ENCODE peak calls at places on chromosome 19, in nine cellular contexts. V, R, B, T, M, E, O, Q and H are unnamed samples.

GRCh38 chr19:45515081-45515624 is 7.9 kb downstream of the VASP start:
- DNase-seq in V (peak; percentile 90), R (no peak), B (no peak), T (peak; percentile 65), M (no peak), E (no peak), O (no peak), Q (peak; percentile 57), H (peak; percentile 26)

GRCh38 chr19:11182994-11183393 is 14.4 kb downstream of the KANK2 start:
- DNase-seq in V (no peak), R (no peak), B (no peak), T (no peak), M (no peak), E (no peak), O (no peak), Q (no peak), H (no peak)

GRCh38 chr19:4555657-4556561 is 3.6 kb downstream of the SEMA6B start:
- DNase-seq in V (no peak), R (no peak), B (no peak), T (no peak), M (no peak), E (peak; percentile 65), O (no peak), Q (no peak), H (no peak)

GRCh38 chr19:8592231-8593009 is 15.2 kb upstream of the MYO1F start:
- DNase-seq in V (peak; percentile 94), R (peak; percentile 75), B (no peak), T (peak; percentile 95), M (peak; percentile 85), E (peak; percentile 93), O (peak; percentile 97), Q (no peak), H (peak; percentile 98)

GRCh38 chr19:49570138-49570856 is 10.1 kb downstream of the NOSIP start:
- DNase-seq in V (no peak), R (peak; percentile 91), B (peak; percentile 74), T (peak; percentile 74), M (peak; percentile 74), E (no peak), O (peak; percentile 92), Q (peak; percentile 70), H (peak; percentile 88)

GRCh38 chr19:13051581-13052165 is 51.0 kb downstream of the LYL1 start:
- DNase-seq in V (no peak), R (no peak), B (peak; percentile 29), T (no peak), M (peak; percentile 63), E (peak; percentile 92), O (peak; percentile 34), Q (no peak), H (peak; percentile 27)

GRCh38 chr19:53537523-53538377 is at the start of gene ZNF331:
- DNase-seq in V (peak; percentile 94), R (peak; percentile 85), B (peak; percentile 49), T (peak; percentile 83), M (peak; percentile 85), E (peak; percentile 97), O (peak; percentile 75), Q (peak; percentile 43), H (peak; percentile 91)

GRCh38 chr19:46714523-46715106 is 2.3 kb downstream of the PRKD2 start:
- DNase-seq in V (no peak), R (no peak), B (no peak), T (no peak), M (no peak), E (no peak), O (no peak), Q (peak; percentile 61), H (peak; percentile 84)

GRCh38 chr19:3403489-3404323 is 37.3 kb downstream of the NFIC start:
- DNase-seq in V (peak; percentile 84), R (peak; percentile 96), B (no peak), T (peak; percentile 95), M (peak; percentile 95), E (peak; percentile 90), O (peak; percentile 92), Q (no peak), H (no peak)

GRCh38 chr19:37218592-37218935 is 550 bp downstream of the ZNF383 start:
- DNase-seq in V (no peak), R (peak; percentile 49), B (no peak), T (no peak), M (no peak), E (no peak), O (no peak), Q (no peak), H (peak; percentile 71)

GRCh38 chr19:48558018-48558684 is 6.2 kb downstream of the SULT2B1 start:
- DNase-seq in V (no peak), R (peak; percentile 80), B (peak; percentile 28), T (no peak), M (peak; percentile 22), E (no peak), O (peak; percentile 71), Q (no peak), H (no peak)

GRCh38 chr19:35040826-35041547 is 534 bp upstream of the HPN start:
- DNase-seq in V (peak; percentile 92), R (no peak), B (no peak), T (peak; percentile 94), M (peak; percentile 94), E (peak; percentile 93), O (no peak), Q (no peak), H (peak; percentile 55)

GRCh38 chr19:34428549-34429285 is 536 bp downstream of the UBA2 start:
- DNase-seq in V (no peak), R (peak; percentile 28), B (peak; percentile 15), T (peak; percentile 25), M (no peak), E (peak; percentile 60), O (peak; percentile 33), Q (no peak), H (peak; percentile 66)

GRCh38 chr19:33499671-33500506 is 21.7 kb downstream of the PEPD start:
- DNase-seq in V (peak; percentile 70), R (no peak), B (no peak), T (no peak), M (no peak), E (peak; percentile 65), O (no peak), Q (no peak), H (no peak)

GRCh38 chr19:41537789-41538188 is 38.2 kb upstream of the CEACAM21 start:
- DNase-seq in V (no peak), R (peak; percentile 41), B (no peak), T (no peak), M (no peak), E (no peak), O (peak; percentile 70), Q (no peak), H (peak; percentile 64)

GRCh38 chr19:50318438-50318837 is 10.7 kb downstream of the KCNC3 start:
- DNase-seq in V (no peak), R (no peak), B (no peak), T (no peak), M (no peak), E (no peak), O (no peak), Q (no peak), H (no peak)

GRCh38 chr19:19033426-19034203 is at the start of the genes ARMC6 and SUGP2:
- DNase-seq in V (peak; percentile 97), R (peak; percentile 79), B (peak; percentile 78), T (peak; percentile 83), M (peak; percentile 91), E (peak; percentile 98), O (peak; percentile 86), Q (peak; percentile 74), H (peak; percentile 91)
- TF ChIP-seq CTCF in V (no peak), R (no peak), B (peak; percentile 9), T (peak; percentile 23), M (no peak), E (peak; percentile 58), O (no peak), Q (no peak), H (no peak)

GRCh38 chr19:29923653-29924052 is 18.4 kb upstream of the URI1 start:
- DNase-seq in V (no peak), R (no peak), B (no peak), T (no peak), M (no peak), E (no peak), O (no peak), Q (no peak), H (no peak)
- TF ChIP-seq CTCF in V (no peak), R (no peak), B (no peak), T (no peak), M (no peak), E (no peak), O (no peak), Q (no peak), H (no peak)

GRCh38 chr19:18415177-18415867 is 3.9 kb upstream of the SSBP4 start:
- DNase-seq in V (peak; percentile 85), R (peak; percentile 90), B (no peak), T (peak; percentile 93), M (no peak), E (peak; percentile 83), O (peak; percentile 80), Q (no peak), H (peak; percentile 25)
- TF ChIP-seq CTCF in V (no peak), R (no peak), B (no peak), T (no peak), M (no peak), E (no peak), O (no peak), Q (no peak), H (no peak)

GRCh38 chr19:55101261-55101660 is 16.2 kb downstream of the PPP1R12C start:
- DNase-seq in V (no peak), R (no peak), B (no peak), T (no peak), M (no peak), E (no peak), O (no peak), Q (no peak), H (no peak)

GRCh38 chr19:55097864-55098715 is 19.3 kb downstream of the PPP1R12C start:
- DNase-seq in V (no peak), R (no peak), B (no peak), T (no peak), M (no peak), E (no peak), O (no peak), Q (no peak), H (no peak)

GRCh38 chr19:55103190-55103589 is 14.2 kb downstream of the PPP1R12C start:
- DNase-seq in V (no peak), R (no peak), B (no peak), T (no peak), M (no peak), E (peak; percentile 58), O (no peak), Q (no peak), H (no peak)

GRCh38 chr19:55098716-55099556 is 18.5 kb downstream of the PPP1R12C start:
- DNase-seq in V (no peak), R (no peak), B (no peak), T (no peak), M (no peak), E (peak; percentile 83), O (no peak), Q (no peak), H (no peak)

DNA sequence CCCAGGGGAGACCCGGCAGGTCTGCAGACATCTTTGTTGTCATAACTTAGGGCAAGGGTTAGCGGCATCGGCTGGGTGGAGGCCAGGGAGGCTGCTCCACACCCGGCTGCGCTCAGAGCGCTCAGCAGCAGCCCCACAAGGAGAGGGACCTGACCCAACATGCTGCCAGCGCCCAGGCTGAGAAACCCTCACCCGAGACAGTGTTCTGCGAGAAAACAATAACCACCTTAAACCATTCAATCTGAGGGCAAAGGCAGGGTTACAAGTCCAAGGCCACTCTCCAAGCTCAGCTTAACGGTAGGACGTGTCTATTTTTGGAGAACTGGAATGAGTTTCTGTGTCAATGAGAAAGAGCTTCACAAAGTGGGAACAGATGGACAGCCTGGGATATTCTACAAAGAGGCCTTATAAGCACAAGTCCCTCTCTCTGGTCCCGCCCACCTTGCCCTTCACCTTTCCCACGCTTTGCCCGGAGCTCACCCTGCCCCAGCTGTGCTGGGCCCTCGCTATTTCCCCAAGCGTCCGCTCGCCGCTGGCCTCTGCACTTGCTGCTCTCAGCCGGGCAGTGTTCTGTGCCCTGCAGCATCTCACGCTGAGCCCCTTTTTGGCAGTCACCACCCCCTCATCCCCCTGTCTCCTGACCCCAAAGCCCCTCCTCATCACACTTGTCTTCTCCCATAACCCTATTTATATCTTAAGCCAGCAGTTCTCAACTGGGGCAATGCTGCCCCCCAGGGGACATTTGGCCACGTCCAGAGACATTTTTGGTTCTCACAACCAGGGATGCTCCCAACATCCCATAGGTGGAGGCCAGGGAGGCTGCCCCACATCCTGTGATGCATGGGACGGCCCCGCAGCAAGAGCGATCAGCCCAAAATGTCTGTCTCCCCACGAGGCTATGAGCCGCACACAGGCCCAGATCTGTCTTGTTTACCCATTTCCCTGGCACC is 17.6 kb downstream of the PPP1R12C start:
- DNase-seq in V (no peak), R (no peak), B (no peak), T (peak; percentile 66), M (no peak), E (peak; percentile 56), O (peak; percentile 22), Q (no peak), H (no peak)
- TF ChIP-seq CTCF in V (no peak), R (peak; percentile 20), B (no peak), T (peak; percentile 43), M (no peak), E (no peak), O (no peak), Q (peak; percentile 3), H (no peak)